ENCODE peak calls at places on chromosomes 16 and 17, in ten cellular contexts. B is GM20000; A is heart left ventricle; C is RWPE1; G is OCI-LY7; X is fibroblast of lung; Y is ovary; W is mesothelial cell of epicardium; S is CD8-positive, alpha-beta T cell; L is WTC11. V is an unnamed sample.

GRCh38 chr17:31231852-31232251 is 65.2 kb downstream of the OMG start:
- DNase-seq in B (no peak), A (no peak), L (no peak), W (no peak), C (no peak), S (no peak), X (no peak), Y (no peak), G (no peak), V (no peak)

GRCh38 chr16:2429771-2430663 is 770 bp downstream of the CCNF start:
- DNase-seq in L (no peak), S (no peak), X (peak), A (no peak), G (peak), B (peak), W (no peak), C (peak), Y (no peak), V (peak)

GRCh38 chr17:82858376-82859126 is 18.7 kb upstream of the ZNF750 start:
- DNase-seq in B (no peak), X (no peak), G (no peak), S (peak), L (no peak), A (no peak), C (peak), W (no peak), Y (no peak), V (no peak)

GRCh38 chr16:59545666-59546065 is 811.5 kb upstream of the GOT2 start:
- DNase-seq in W (no peak), X (peak), S (no peak), B (no peak), G (no peak), A (no peak), Y (no peak), L (no peak), C (no peak), V (no peak)

GRCh38 chr17:73278465-73279453 is 17.1 kb upstream of the CPSF4L start:
- DNase-seq in G (no peak), L (no peak), X (peak), A (no peak), S (no peak), W (peak), Y (peak), B (no peak), C (no peak), V (no peak)

GRCh38 chr16:70753228-70753627 is 47.7 kb downstream of the VAC14 start:
- DNase-seq in Y (no peak), W (no peak), G (no peak), X (no peak), B (no peak), L (no peak), S (no peak), A (no peak), C (no peak), V (no peak)

GRCh38 chr16:23807028-23807427 is 28.8 kb upstream of the PRKCB start:
- DNase-seq in G (peak), B (no peak), Y (no peak), A (no peak), X (no peak), W (no peak), L (no peak), C (no peak), S (no peak), V (no peak)

GRCh38 chr16:66930189-66930588 is 4.0 kb downstream of the CIAO2B start:
- DNase-seq in G (no peak), B (no peak), W (no peak), X (peak), C (no peak), S (no peak), A (no peak), L (no peak), Y (no peak), V (no peak)

GRCh38 chr16:2026461-2027023 is at the start of gene NHERF2:
- DNase-seq in Y (no peak), C (peak), S (peak), X (no peak), B (peak), A (no peak), L (no peak), W (peak), G (no peak), V (peak)

GRCh38 chr16:8866118-8866883 is 2.5 kb downstream of the CARHSP1 start:
- DNase-seq in S (no peak), A (peak), Y (peak), B (no peak), W (no peak), L (peak), C (no peak), G (no peak), X (peak), V (no peak)

GRCh38 chr16:46607529-46607928 is 13.7 kb downstream of the SHCBP1 start:
- DNase-seq in A (no peak), X (peak), W (no peak), Y (no peak), B (no peak), C (peak), S (no peak), L (no peak), G (peak), V (no peak)

GRCh38 chr17:46962374-46962790 is 16.7 kb downstream of the RPRML start:
- DNase-seq in A (no peak), G (no peak), X (peak), W (no peak), S (no peak), Y (no peak), L (no peak), B (no peak), C (no peak), V (no peak)

GRCh38 chr17:57294629-57295501 is 38.5 kb downstream of the MSI2 start:
- DNase-seq in X (peak), A (peak), B (no peak), L (no peak), C (no peak), W (no peak), S (peak), Y (no peak), G (no peak), V (no peak)

GRCh38 chr17:7042507-7043194 is 1.2 kb downstream of the SLC16A11 start:
- DNase-seq in C (no peak), W (no peak), L (peak), G (no peak), X (no peak), Y (no peak), A (no peak), B (peak), S (peak), V (peak)

DNA sequence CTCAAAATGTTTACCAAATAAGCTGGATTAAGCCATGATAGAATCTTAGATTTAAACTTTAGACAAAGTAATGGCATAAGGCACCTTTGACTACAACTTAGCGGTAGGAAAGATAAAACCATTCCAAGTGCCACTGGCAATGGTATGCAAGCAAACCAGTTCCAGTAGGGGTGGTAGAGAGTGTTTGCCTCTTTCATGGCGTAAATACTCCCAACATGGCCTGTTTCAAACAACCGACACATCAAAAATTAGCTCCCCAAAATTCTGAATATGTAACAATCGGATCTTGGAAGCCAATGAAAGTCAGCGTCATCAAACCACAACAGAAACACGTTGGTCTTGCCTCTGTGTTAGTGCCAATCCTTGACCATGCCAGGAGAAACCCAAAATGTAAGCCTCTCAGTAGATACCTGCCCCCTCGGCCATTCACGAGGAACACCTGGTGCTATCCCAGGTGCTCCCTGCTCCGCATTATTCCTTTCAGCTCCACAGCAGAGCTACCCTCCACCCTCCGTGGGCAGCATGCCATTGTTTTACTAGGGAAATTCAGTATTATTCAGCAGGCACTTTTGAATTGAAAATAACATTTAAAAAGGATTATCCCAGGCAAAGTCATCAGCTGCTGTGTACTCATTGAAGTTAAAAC is 307.8 kb upstream of the CDH11 start:
- DNase-seq in A (no peak), S (no peak), C (no peak), W (no peak), Y (no peak), B (no peak), G (no peak), L (no peak), X (no peak), V (no peak)
- TF ChIP-seq CTCF in A (no peak), S (no peak), C (no peak), W (no peak), Y (no peak), B (no peak), G (no peak), L (no peak), X (no peak), V (no peak)

DNA sequence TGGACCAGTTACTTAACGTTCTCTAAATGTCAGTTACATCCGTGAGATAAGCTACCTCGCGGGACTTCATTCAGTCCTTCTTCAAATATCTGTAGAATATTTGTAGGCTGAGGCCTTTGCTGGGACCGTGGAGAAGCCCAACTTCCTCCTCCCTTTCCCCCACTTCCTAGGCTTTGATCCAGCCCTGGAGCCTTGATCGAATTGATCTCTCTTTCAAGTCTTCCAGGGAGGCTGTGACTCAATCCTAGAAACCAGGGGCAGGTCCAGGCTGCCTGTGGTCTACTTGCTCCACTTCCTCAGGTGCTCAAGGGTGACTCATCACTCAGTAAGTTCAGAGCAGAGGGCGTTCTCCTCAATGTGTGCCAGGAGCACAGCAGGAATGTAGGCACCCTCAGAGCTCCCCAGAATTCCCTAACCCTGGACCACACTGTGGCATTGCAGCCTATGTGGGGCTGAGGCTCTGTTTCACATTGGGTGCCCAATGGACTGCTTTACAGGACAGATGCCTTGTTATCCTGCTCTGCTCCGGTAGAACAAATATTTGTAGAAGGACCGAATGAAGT is 11.2 kb upstream of the CEP20 start:
- DNase-seq in B (peak), W (no peak), A (no peak), Y (no peak), G (no peak), L (no peak), C (peak), S (no peak), X (peak), V (peak)
- TF ChIP-seq CTCF in B (no peak), W (no peak), A (no peak), Y (no peak), G (no peak), L (no peak), C (no peak), S (no peak), X (no peak), V (no peak)

DNA sequence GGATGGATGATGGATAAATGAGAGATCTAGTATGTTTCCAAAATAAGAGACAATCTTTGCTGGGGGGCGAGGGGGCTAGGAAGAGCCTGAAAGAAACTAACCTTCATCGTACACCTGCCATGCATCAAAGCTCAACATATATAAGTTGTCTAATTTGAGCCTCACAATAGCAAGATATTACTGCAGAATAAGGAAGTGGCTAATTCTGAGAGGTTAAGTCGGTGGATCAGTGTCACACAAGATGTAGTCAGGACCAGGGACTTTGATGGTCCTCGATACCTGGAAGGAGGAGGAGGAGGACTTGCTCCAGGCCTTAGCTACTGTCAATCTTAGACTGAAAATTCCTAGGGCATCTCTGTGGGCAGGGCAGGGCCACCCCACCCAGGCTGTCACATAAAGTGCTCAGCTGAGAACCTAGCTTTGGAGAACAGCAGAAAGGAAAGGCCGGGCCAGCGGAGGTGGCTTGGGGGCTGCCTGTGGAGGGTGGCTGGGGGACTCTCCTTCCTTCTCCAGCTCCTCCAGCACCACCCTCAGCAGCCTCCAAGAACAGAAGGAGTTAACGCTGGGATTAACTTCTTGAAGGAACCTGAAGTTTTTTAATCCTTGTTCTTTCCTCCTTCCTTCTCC is 460 bp upstream of the SLC13A2 start:
- DNase-seq in Y (no peak), S (no peak), C (no peak), L (no peak), B (no peak), X (no peak), G (no peak), W (no peak), A (no peak), V (no peak)
- TF ChIP-seq CTCF in Y (no peak), S (no peak), C (no peak), L (no peak), B (no peak), X (no peak), G (no peak), W (no peak), A (no peak), V (no peak)

GRCh38 chr17:79273660-79274059 is 199.0 kb downstream of the ENGASE start:
- DNase-seq in W (no peak), S (no peak), Y (no peak), X (no peak), C (no peak), B (no peak), G (no peak), L (no peak), A (no peak), V (no peak)
- TF ChIP-seq CTCF in W (no peak), S (no peak), Y (no peak), X (no peak), C (no peak), B (no peak), G (no peak), L (no peak), A (no peak), V (no peak)

GRCh38 chr16:19523559-19524355 is at the start of gene CCP110:
- DNase-seq in C (peak), S (peak), Y (peak), A (peak), B (peak), L (peak), W (peak), X (peak), G (peak), V (peak)
- TF ChIP-seq CTCF in C (no peak), S (no peak), Y (no peak), A (no peak), B (no peak), L (no peak), W (no peak), X (no peak), G (no peak), V (no peak)

GRCh38 chr16:85347213-85347591 is 234.9 kb upstream of the CIBAR2 start:
- DNase-seq in B (no peak), X (no peak), S (no peak), Y (no peak), W (no peak), L (peak), A (no peak), G (no peak), C (no peak), V (no peak)
- TF ChIP-seq CTCF in B (no peak), X (peak), S (no peak), Y (no peak), W (peak), L (peak), A (peak), G (peak), C (no peak), V (peak)

GRCh38 chr17:4678448-4679026 is 25.4 kb downstream of the PELP1 start:
- DNase-seq in Y (no peak), W (no peak), S (no peak), B (no peak), X (peak), L (no peak), A (no peak), C (peak), G (no peak), V (no peak)
- TF ChIP-seq CTCF in Y (no peak), W (no peak), S (no peak), B (no peak), X (no peak), L (no peak), A (no peak), C (no peak), G (no peak), V (no peak)

GRCh38 chr17:28727727-28728363 is 743 bp upstream of the NEK8 start:
- DNase-seq in X (peak), S (peak), C (peak), L (peak), W (no peak), B (peak), A (peak), G (peak), Y (peak), V (peak)
- TF ChIP-seq CTCF in X (peak), S (no peak), C (peak), L (no peak), W (peak), B (no peak), A (no peak), G (peak), Y (peak), V (peak)

V was measured in GM13977.